ENCODE peak calls at places on chromosomes 5 and 9, in four cellular contexts. E is HFFc6, S is OCI-LY7, L is coronary artery. Z is an unnamed sample.

GRCh38 chr5:139475865-139476651 is 5.3 kb downstream of the SMIM33 start:
- DNase-seq in E (no peak), S (no peak), L (no peak), Z (no peak)

GRCh38 chr9:86749530-86750275 is 197.6 kb downstream of the GAS1 start:
- DNase-seq in S (no peak), E (peak), L (no peak), Z (no peak)

GRCh38 chr9:114348261-114348905 is 18.7 kb downstream of the ORM2 start:
- DNase-seq in L (no peak), S (no peak), E (no peak), Z (no peak)

GRCh38 chr9:134553061-134553891 is 88.3 kb upstream of the COL5A1 start:
- DNase-seq in E (no peak), L (no peak), S (no peak), Z (no peak)

GRCh38 chr5:75053286-75054109 is 1.1 kb upstream of the GCNT4 start:
- DNase-seq in E (peak), L (peak), S (no peak), Z (peak)

GRCh38 chr5:107247427-107247826 is 423.3 kb downstream of the EFNA5 start:
- DNase-seq in L (no peak), S (no peak), E (no peak), Z (no peak)

GRCh38 chr5:65967288-65968066 is 41.1 kb downstream of the ERBIN start:
- DNase-seq in L (no peak), E (no peak), S (no peak), Z (no peak)

GRCh38 chr5:108727154-108727638 is 20.5 kb upstream of the FER start:
- DNase-seq in S (no peak), E (peak), L (no peak), Z (no peak)

GRCh38 chr5:94024101-94024500 is 282.7 kb upstream of the POU5F2 start:
- DNase-seq in L (no peak), S (no peak), E (no peak), Z (no peak)

GRCh38 chr9:38068616-38068865 is 486 bp downstream of the SHB start:
- DNase-seq in L (no peak), S (peak), E (no peak), Z (no peak)

GRCh38 chr5:74575741-74576538 is 64.6 kb downstream of the ENC1 start:
- DNase-seq in E (peak), S (no peak), L (no peak), Z (no peak)

GRCh38 chr5:38755171-38755570 is 90.6 kb upstream of the OSMR start:
- DNase-seq in E (peak), S (no peak), L (no peak), Z (no peak)

GRCh38 chr5:142906863-142907671 is 136.9 kb downstream of the ARHGAP26 start:
- DNase-seq in S (no peak), L (no peak), E (no peak), Z (no peak)

GRCh38 chr5:14716755-14717752 is 52.5 kb downstream of the OTULIN start:
- DNase-seq in E (no peak), S (no peak), L (peak), Z (no peak)

GRCh38 chr5:17308326-17309065 is 91.1 kb downstream of the BASP1 start:
- DNase-seq in L (no peak), S (no peak), E (no peak), Z (no peak)

GRCh38 chr9:37486616-37487544 is 1.1 kb downstream of the POLR1E start:
- DNase-seq in S (no peak), E (peak), L (peak), Z (no peak)

GRCh38 chr5:173326501-173326960 is 1.7 kb downstream of the STC2 start:
- DNase-seq in S (no peak), E (peak), L (no peak), Z (no peak)

GRCh38 chr5:87048156-87048555 is 219.5 kb upstream of the RASA1 start:
- DNase-seq in L (no peak), E (no peak), S (no peak), Z (no peak)

GRCh38 chr5:149114403-149115312 is 26.6 kb upstream of the ABLIM3 start:
- DNase-seq in S (peak), E (peak), L (no peak), Z (no peak)

GRCh38 chr9:71446499-71447411 is 321.6 kb downstream of the CEMIP2 start:
- DNase-seq in E (peak), L (no peak), S (no peak), Z (peak)

GRCh38 chr5:170337055-170337454 is 39.5 kb upstream of the LCP2 start:
- DNase-seq in L (peak), S (no peak), E (no peak), Z (no peak)

GRCh38 chr5:9927521-9927997 is 297.4 kb upstream of the TAS2R1 start:
- DNase-seq in S (no peak), L (no peak), E (peak), Z (no peak)

GRCh38 chr5:53429706-53430105 is 50.7 kb upstream of the FST start:
- DNase-seq in E (no peak), L (no peak), S (no peak), Z (no peak)

GRCh38 chr5:141186897-141187512 is at the start of gene PCDHB9:
- DNase-seq in E (peak), S (peak), L (no peak), Z (no peak)

GRCh38 chr9:126203313-126203712 is 123.3 kb upstream of the MVB12B start:
- DNase-seq in L (no peak), S (no peak), E (no peak), Z (no peak)

GRCh38 chr9:89462817-89463216 is 35.1 kb downstream of the SEMA4D start:
- DNase-seq in S (no peak), L (no peak), E (no peak), Z (no peak)

GRCh38 chr5:15695171-15695676 is 195.2 kb downstream of the FBXL7 start:
- DNase-seq in S (no peak), L (no peak), E (peak), Z (no peak)

GRCh38 chr9:111456536-111456935 is 27.6 kb downstream of the ECPAS start:
- DNase-seq in S (no peak), E (no peak), L (no peak), Z (no peak)

GRCh38 chr5:92641031-92641962 is 939.7 kb downstream of the NR2F1-AS1 start:
- DNase-seq in E (peak), S (no peak), L (no peak), Z (no peak)

GRCh38 chr5:92644271-92644886 is 936.6 kb downstream of the NR2F1-AS1 start:
- DNase-seq in L (no peak), S (no peak), E (no peak), Z (no peak)
- TF ChIP-seq CTCF in L (no peak), S (no peak), E (peak), Z (no peak)

DNA sequence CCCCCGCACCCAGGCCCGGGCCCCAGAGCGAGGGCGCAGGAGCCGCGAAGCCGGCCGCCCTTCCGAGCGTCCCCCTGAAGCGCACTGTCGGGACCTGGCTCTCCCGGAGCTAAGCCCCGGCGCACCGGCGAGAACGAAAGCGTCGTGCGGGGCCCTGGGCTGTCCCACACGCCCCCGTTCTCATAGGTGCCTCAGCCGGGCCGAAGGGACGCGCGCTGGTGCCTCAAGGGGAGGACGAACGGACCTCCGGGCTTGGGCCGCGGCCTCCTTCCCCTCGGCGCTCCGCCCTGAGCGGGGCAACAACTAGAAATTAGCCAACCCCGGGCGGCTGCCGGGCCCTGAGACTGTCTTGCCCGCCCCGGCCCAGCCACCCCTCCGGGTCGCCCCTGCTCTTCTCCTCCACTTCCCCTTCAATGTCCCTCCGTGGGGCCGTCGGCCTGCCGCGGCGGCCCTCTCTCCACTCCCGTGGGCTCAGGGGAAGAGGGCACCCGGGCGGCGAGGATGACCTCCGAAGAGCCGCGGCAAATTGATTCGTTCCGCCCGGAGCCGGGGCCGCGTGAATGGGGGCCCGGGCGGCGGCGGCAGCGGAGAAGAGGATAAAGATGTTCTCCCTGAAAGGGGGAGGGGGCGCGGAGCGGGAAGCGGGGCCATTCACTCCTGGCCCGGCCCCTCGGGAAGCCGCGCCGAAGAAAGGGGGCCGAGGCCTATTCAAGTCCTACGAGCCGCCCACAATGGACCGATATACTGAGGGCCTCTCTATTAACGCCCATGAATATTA is 3.5 kb upstream of the PRDM12 start:
- DNase-seq in E (no peak), S (no peak), L (no peak), Z (no peak)
- TF ChIP-seq CTCF in E (no peak), S (no peak), L (no peak), Z (no peak)

GRCh38 chr9:136545966-136546696 is at the start of gene NOTCH1:
- DNase-seq in S (peak), E (peak), L (peak), Z (peak)
- TF ChIP-seq CTCF in S (no peak), E (no peak), L (no peak), Z (peak)

DNA sequence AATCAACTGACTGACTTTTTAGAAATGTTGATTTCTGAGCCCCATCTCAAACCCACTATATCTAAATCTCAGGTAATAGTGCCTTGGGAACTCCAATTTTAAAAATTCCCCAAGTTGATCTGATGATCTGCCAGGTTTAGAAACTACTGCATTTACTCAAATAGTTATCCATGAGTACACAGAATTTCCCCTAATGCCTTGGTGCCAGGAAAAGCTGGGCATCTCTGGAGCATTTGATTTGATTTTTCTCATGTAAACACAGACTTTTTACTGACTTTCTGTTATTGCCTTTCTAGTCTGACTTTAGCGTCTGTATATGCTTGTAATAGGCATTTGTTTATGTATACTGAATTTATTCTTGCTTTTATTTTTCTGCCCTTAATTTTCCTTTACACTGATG is 35.8 kb downstream of the MTREX start:
- DNase-seq in S (no peak), E (no peak), L (no peak), Z (no peak)
- TF ChIP-seq CTCF in S (no peak), E (no peak), L (no peak), Z (no peak)

GRCh38 chr5:80127037-80127642 is 92.0 kb downstream of the THBS4 start:
- DNase-seq in E (no peak), S (no peak), L (no peak), Z (no peak)

GRCh38 chr5:80124111-80124510 is 89.0 kb downstream of the THBS4 start:
- DNase-seq in E (no peak), L (no peak), S (no peak), Z (no peak)

GRCh38 chr5:80124519-80124918 is 89.4 kb downstream of the THBS4 start:
- DNase-seq in S (no peak), L (no peak), E (no peak), Z (no peak)

GRCh38 chr5:80125022-80125961 is 90.1 kb downstream of the THBS4 start:
- DNase-seq in S (peak), E (no peak), L (no peak), Z (no peak)

GRCh38 chr5:80125962-80126480 is 90.9 kb downstream of the THBS4 start:
- DNase-seq in S (peak), E (peak), L (no peak), Z (no peak)
- TF ChIP-seq CTCF in S (no peak), E (peak), L (no peak), Z (peak)